ENCODE peak calls at places on chromosome 21, in eight cellular contexts. N is Caco-2; Q is GM12865; A is NT2/D1; G is stimulated activated CD4-positive, alpha-beta T cell treated with anti-CD3 and anti-CD28 coated beads, Interleukin-2, amount 100 ng/mL, for 48 hours; E is kidney tubule cell; L is lower lobe of right lung; H is midbrain. F is an unnamed sample.

GRCh38 chr21:36727886-36728285 is 29.0 kb downstream of the SIM2 start:
- DNase-seq in N (peak; percentile 14), Q (no peak), A (no peak), G (no peak), E (no peak), L (no peak), H (no peak), F (no peak)

GRCh38 chr21:45433911-45434644 is 29.1 kb downstream of the COL18A1 start:
- DNase-seq in N (no peak), Q (no peak), A (no peak), G (no peak), E (no peak), L (no peak), H (no peak), F (no peak)

GRCh38 chr21:39375446-39375845 is 26.6 kb upstream of the HMGN1 start:
- DNase-seq in N (no peak), Q (peak; percentile 40), A (no peak), G (no peak), E (no peak), L (no peak), H (no peak), F (no peak)

GRCh38 chr21:28148400-28149064 is 844.1 kb downstream of the LTN1 start:
- DNase-seq in N (no peak), Q (no peak), A (no peak), G (no peak), E (peak; percentile 35), L (no peak), H (no peak), F (no peak)

GRCh38 chr21:14901482-14901958 is 163.3 kb downstream of the NRIP1 start:
- DNase-seq in N (no peak), Q (peak; percentile 10), A (no peak), G (peak; percentile 3), E (peak; percentile 98), L (no peak), H (no peak), F (no peak)

GRCh38 chr21:43343992-43344886 is 82.7 kb downstream of the SIK1 start:
- DNase-seq in N (peak; percentile 74), Q (no peak), A (no peak), G (no peak), E (no peak), L (peak; percentile 87), H (no peak), F (no peak)

GRCh38 chr21:46639489-46640386 is 4.3 kb downstream of the PRMT2 start:
- DNase-seq in N (no peak), Q (no peak), A (no peak), G (no peak), E (peak; percentile 19), L (no peak), H (peak; percentile 53), F (peak; percentile 11)

GRCh38 chr21:21373969-21374368 is 375.8 kb downstream of the NCAM2 start:
- DNase-seq in N (no peak), Q (no peak), A (no peak), G (no peak), E (no peak), L (no peak), H (no peak), F (no peak)

GRCh38 chr21:22352088-22352487 is 1353.9 kb downstream of the NCAM2 start:
- DNase-seq in N (no peak), Q (no peak), A (no peak), G (no peak), E (no peak), L (no peak), H (no peak), F (no peak)

GRCh38 chr21:46608672-46609111 is 3.8 kb upstream of the S100B start:
- DNase-seq in N (no peak), Q (peak; percentile 69), A (no peak), G (no peak), E (no peak), L (no peak), H (no peak), F (no peak)

GRCh38 chr21:37210017-37210593 is 57.0 kb downstream of the VPS26C start:
- DNase-seq in N (no peak), Q (no peak), A (no peak), G (no peak), E (no peak), L (no peak), H (no peak), F (peak; percentile 32)

GRCh38 chr21:26715878-26716506 is 129.2 kb downstream of the ADAMTS1 start:
- DNase-seq in N (peak; percentile 43), Q (peak; percentile 34), A (peak; percentile 68), G (peak; percentile 16), E (peak; percentile 59), L (peak; percentile 44), H (peak; percentile 61), F (peak; percentile 16)

GRCh38 chr21:34796518-34797201 is 127.9 kb downstream of the CLIC6 start:
- DNase-seq in N (peak; percentile 52), Q (no peak), A (no peak), G (no peak), E (peak; percentile 63), L (no peak), H (no peak), F (no peak)